ENCODE peak calls at places on chromosomes 2 and 18, in ten cellular contexts. F, B, Q, X, R, I, N, D, W and E are unnamed samples. For H3K9me3, the result is how much of the 10 kb centered on the place peaks cover.

GRCh38 chr2:154912215-154912614 is 213.7 kb downstream of the KCNJ3 start:
- DNase-seq in F (no peak), B (no peak), Q (no peak), X (no peak), R (no peak), I (no peak), N (no peak), D (no peak), W (no peak), E (no peak)

GRCh38 chr2:26660363-26660962 is 19.3 kb upstream of the CIB4 start:
- DNase-seq in F (no peak), B (no peak), Q (no peak), X (no peak), R (no peak), I (no peak), N (no peak), D (no peak), W (no peak), E (no peak)

GRCh38 chr18:62388855-62389760 is 64.0 kb downstream of the TNFRSF11A start:
- DNase-seq in F (no peak), B (no peak), Q (no peak), X (no peak), R (no peak), I (no peak), N (no peak), D (no peak), W (no peak), E (no peak)

GRCh38 chr2:113791697-113792590 is 35.5 kb upstream of the SLC35F5 start:
- DNase-seq in F (no peak), B (no peak), Q (no peak), X (no peak), R (no peak), I (no peak), N (no peak), D (no peak), W (no peak), E (no peak)

GRCh38 chr2:109259671-109260070 is 130.7 kb downstream of the SH3RF3 start:
- DNase-seq in F (no peak), B (no peak), Q (no peak), X (no peak), R (no peak), I (no peak), N (no peak), D (no peak), W (no peak), E (no peak)

GRCh38 chr18:48049757-48050156 is 119.3 kb upstream of the SMAD2 start:
- DNase-seq in F (no peak), B (no peak), Q (no peak), X (no peak), R (no peak), I (no peak), N (no peak), D (no peak), W (no peak), E (peak)

GRCh38 chr2:40240067-40240466 is 211.8 kb downstream of the SLC8A1 start:
- DNase-seq in F (peak), B (peak), Q (no peak), X (peak), R (no peak), I (peak), N (peak), D (peak), W (peak), E (peak)

GRCh38 chr2:62724106-62724505 is 18.6 kb downstream of the EHBP1 start:
- DNase-seq in F (no peak), B (no peak), Q (no peak), X (no peak), R (no peak), I (no peak), N (no peak), D (no peak), W (no peak), E (no peak)

GRCh38 chr2:113219889-113220641 is 46.3 kb downstream of the PSD4 start:
- DNase-seq in F (peak), B (no peak), Q (no peak), X (no peak), R (peak), I (no peak), N (no peak), D (peak), W (no peak), E (peak)

GRCh38 chr2:161077367-161078210 is 82.6 kb upstream of the TANK start:
- DNase-seq in F (peak), B (no peak), Q (peak), X (no peak), R (no peak), I (no peak), N (no peak), D (no peak), W (no peak), E (peak)

GRCh38 chr18:2846638-2847340 is at the start of gene EMILIN2:
- DNase-seq in F (peak), B (peak), Q (peak), X (peak), R (no peak), I (peak), N (peak), D (peak), W (no peak), E (peak)

GRCh38 chr2:88099798-88100488 is 27.9 kb downstream of the FABP1 start:
- DNase-seq in F (no peak), B (peak), Q (no peak), X (no peak), R (peak), I (no peak), N (peak), D (no peak), W (no peak), E (peak)

GRCh38 chr2:113703404-113704299 is 52.8 kb downstream of the SLC35F5 start:
- DNase-seq in F (no peak), B (no peak), Q (no peak), X (no peak), R (no peak), I (no peak), N (no peak), D (no peak), W (no peak), E (no peak)

DNA sequence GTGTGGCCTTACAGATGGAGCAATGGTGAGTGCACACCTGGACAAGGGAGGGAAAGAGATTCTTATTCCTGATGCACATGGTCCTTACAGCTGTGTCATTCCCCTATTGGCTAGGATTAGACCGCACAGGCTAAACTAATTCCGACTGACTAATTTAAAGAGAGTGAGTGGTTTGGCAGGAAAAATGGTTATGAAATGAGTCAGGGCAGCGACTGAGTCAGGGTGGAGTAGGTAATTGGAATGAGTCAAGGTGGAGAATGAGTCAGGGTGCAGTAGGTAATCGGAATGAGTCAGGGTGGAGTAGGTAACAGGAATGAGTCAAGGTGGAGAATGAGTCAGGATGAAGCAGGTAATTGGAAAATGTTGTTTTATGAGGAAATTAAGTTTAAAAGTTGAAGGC is 1353.7 kb upstream of the LRRTM1 start:
- DNase-seq in F (no peak), B (no peak), Q (no peak), X (no peak), R (peak), I (no peak), N (no peak), D (no peak), W (no peak), E (peak)
- H3K9me3 ChIP-seq in F (under half), B (under half), Q (under half), X (under half), R (under half), I (under half), N (under half), D (under half), W (under half), E (under half)

GRCh38 chr18:79735071-79735980 is 55.7 kb downstream of the CTDP1 start:
- DNase-seq in F (no peak), B (no peak), Q (no peak), X (no peak), R (no peak), I (no peak), N (no peak), D (no peak), W (no peak), E (no peak)

GRCh38 chr18:79730804-79731203 is 51.2 kb downstream of the CTDP1 start:
- DNase-seq in F (no peak), B (no peak), Q (no peak), X (no peak), R (no peak), I (no peak), N (no peak), D (no peak), W (no peak), E (no peak)

GRCh38 chr18:79733996-79734770 is 54.6 kb downstream of the CTDP1 start:
- DNase-seq in F (no peak), B (no peak), Q (no peak), X (no peak), R (no peak), I (no peak), N (peak), D (no peak), W (no peak), E (no peak)

GRCh38 chr18:79733135-79733609 is 53.6 kb downstream of the CTDP1 start:
- DNase-seq in F (no peak), B (no peak), Q (no peak), X (no peak), R (no peak), I (no peak), N (no peak), D (no peak), W (no peak), E (no peak)

DNA sequence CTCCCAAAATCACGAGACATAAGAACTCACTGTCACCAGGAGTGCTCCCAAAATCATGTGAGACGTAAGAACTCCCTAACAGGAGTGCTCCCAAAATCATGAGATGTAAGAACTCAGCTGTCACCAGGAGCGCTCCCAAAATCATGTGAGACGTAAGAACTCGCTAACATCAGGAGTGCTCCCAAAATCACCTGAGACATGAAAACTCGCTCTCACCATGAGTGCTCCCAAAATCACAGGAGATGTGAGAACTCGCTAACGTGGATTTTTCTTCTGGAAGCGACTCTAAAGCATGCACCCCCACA is 53.1 kb downstream of the CTDP1 start:
- DNase-seq in F (no peak), B (no peak), Q (no peak), X (no peak), R (no peak), I (no peak), N (no peak), D (no peak), W (no peak), E (no peak)
- H3K9me3 ChIP-seq in F (under half), B (under half), Q (under half), X (under half), R (under half), I (under half), N (under half), D (under half), W (half or more), E (under half)

DNA sequence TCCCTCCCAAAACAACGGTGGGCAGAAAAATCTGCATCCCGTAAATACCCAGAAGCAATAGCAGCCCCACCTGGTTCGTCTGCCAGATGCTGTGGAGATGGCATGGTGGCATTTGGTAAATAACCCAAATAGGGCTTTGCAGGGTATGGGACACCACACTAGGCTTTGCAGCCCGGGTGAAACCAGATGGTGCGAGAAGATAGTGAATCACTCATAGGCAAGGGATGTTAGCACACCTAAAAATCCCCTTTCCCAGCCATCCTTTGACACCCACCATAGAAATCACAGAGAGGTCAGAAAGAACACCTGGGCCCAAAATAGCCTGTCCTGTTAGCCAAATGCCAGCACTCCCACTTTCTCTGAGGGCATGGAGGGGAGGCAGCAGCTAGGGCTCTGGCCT is 47.6 kb downstream of the BCL11A start:
- DNase-seq in F (no peak), B (no peak), Q (no peak), X (no peak), R (no peak), I (no peak), N (no peak), D (no peak), W (no peak), E (no peak)
- H3K9me3 ChIP-seq in F (under half), B (under half), Q (under half), X (under half), R (under half), I (under half), N (under half), D (under half), W (under half), E (under half)

DNA sequence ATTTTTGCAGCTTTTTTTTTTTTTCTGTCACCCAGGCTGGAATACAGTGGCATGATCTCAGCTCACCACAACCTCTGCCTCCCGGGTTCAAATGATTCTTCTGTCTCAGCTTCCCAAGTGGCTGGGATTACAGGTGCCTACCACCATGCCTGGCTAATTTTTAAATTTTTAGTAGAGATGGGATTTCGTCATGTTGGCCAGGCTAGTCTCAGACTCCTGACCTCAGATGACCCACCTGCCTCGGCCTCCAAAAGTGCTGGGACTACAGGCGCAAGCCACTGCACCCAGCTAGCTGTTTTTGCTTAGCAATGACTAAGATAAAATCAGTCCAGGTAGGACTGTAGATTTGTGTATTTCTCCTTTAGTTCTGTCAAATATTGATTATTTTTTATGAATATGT is 403.7 kb downstream of the PID1 start:
- DNase-seq in F (no peak), B (no peak), Q (no peak), X (no peak), R (no peak), I (no peak), N (no peak), D (no peak), W (no peak), E (no peak)
- H3K9me3 ChIP-seq in F (under half), B (under half), Q (under half), X (under half), R (under half), I (under half), N (under half), D (under half), W (under half), E (under half)

GRCh38 chr2:12222561-12222960 is 476.1 kb downstream of the LPIN1 start:
- DNase-seq in F (no peak), B (no peak), Q (no peak), X (no peak), R (no peak), I (no peak), N (no peak), D (no peak), W (no peak), E (no peak)

GRCh38 chr2:12219761-12220160 is 473.3 kb downstream of the LPIN1 start:
- DNase-seq in F (no peak), B (no peak), Q (no peak), X (no peak), R (no peak), I (no peak), N (no peak), D (no peak), W (no peak), E (no peak)

GRCh38 chr2:12217206-12217605 is 470.8 kb downstream of the LPIN1 start:
- DNase-seq in F (no peak), B (no peak), Q (no peak), X (no peak), R (no peak), I (no peak), N (no peak), D (no peak), W (no peak), E (no peak)

GRCh38 chr2:12223732-12224131 is 477.3 kb downstream of the LPIN1 start:
- DNase-seq in F (no peak), B (no peak), Q (no peak), X (no peak), R (no peak), I (no peak), N (no peak), D (no peak), W (no peak), E (no peak)

GRCh38 chr2:12221583-12221982 is 475.2 kb downstream of the LPIN1 start:
- DNase-seq in F (no peak), B (no peak), Q (no peak), X (no peak), R (no peak), I (no peak), N (no peak), D (no peak), W (no peak), E (no peak)
- H3K9me3 ChIP-seq in F (under half), B (under half), Q (under half), X (under half), R (under half), I (under half), N (under half), D (under half), W (under half), E (under half)

GRCh38 chr2:36477315-36477714 is 120.7 kb downstream of the FEZ2 start:
- DNase-seq in F (no peak), B (no peak), Q (no peak), X (no peak), R (no peak), I (no peak), N (no peak), D (no peak), W (no peak), E (no peak)
- H3K9me3 ChIP-seq in F (under half), B (under half), Q (under half), X (under half), R (under half), I (under half), N (under half), D (under half), W (under half), E (under half)

GRCh38 chr2:144526826-144527225 is 6.9 kb upstream of the ZEB2 start:
- DNase-seq in F (no peak), B (no peak), Q (no peak), X (no peak), R (no peak), I (no peak), N (no peak), D (no peak), W (no peak), E (no peak)

GRCh38 chr2:144530596-144530995 is 10.7 kb upstream of the ZEB2 start:
- DNase-seq in F (no peak), B (no peak), Q (no peak), X (no peak), R (no peak), I (no peak), N (no peak), D (no peak), W (no peak), E (no peak)

GRCh38 chr2:144529841-144530240 is 9.9 kb upstream of the ZEB2 start:
- DNase-seq in F (no peak), B (no peak), Q (no peak), X (no peak), R (no peak), I (no peak), N (no peak), D (no peak), W (no peak), E (no peak)

GRCh38 chr2:144524190-144524957 is 4.5 kb upstream of the ZEB2 start:
- DNase-seq in F (peak), B (no peak), Q (no peak), X (peak), R (no peak), I (peak), N (peak), D (no peak), W (no peak), E (peak)

DNA sequence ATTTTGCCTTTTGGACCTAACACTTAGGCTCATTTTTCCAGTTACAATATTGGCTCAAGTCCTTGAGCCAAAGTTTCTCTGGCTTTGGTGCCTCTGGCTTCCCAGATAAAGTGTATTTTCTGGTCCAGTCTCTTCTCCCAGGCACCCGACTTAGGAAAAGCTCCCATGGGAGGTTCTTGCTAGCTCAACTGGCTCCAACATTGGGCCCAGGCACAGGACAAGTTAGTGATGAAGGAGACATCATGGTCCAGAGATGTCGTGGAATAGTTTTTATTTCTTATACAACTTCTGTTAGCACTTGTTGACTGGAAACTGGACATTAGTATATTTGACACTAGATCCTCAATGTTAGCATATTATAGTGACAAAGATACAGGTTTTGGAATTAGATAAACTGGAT is 8.2 kb upstream of the ZEB2 start:
- DNase-seq in F (no peak), B (no peak), Q (no peak), X (no peak), R (no peak), I (no peak), N (no peak), D (no peak), W (no peak), E (no peak)
- H3K9me3 ChIP-seq in F (under half), B (under half), Q (under half), X (under half), R (under half), I (under half), N (under half), D (under half), W (under half), E (under half)